ENCODE peak calls at places on chromosome 20, in ten cellular contexts. Z is colonic mucosa; R is HL-60; U is transverse colon; C is hepatocyte; W is cardiac fibroblast; N is neural progenitor cell; M is CD8-positive, alpha-beta T cell; E is kidney epithelial cell; L is brain microvascular endothelial cell. B is an unnamed sample.

GRCh38 chr20:44993343-44993742 is 27.0 kb downstream of the STK4 start:
- DNase-seq in Z (no peak), R (no peak), U (no peak), C (no peak), W (peak), N (no peak), M (no peak), E (no peak), L (no peak), B (no peak)

GRCh38 chr20:54891907-54892306 is 416.5 kb downstream of the DOK5 start:
- DNase-seq in Z (no peak), R (no peak), U (no peak), C (no peak), W (no peak), N (no peak), M (no peak), E (no peak), L (no peak), B (no peak)

GRCh38 chr20:40970218-40970617 is 58.4 kb upstream of the TOP1 start:
- DNase-seq in Z (peak), R (no peak), U (no peak), C (no peak), W (peak), N (peak), M (no peak), E (no peak), L (no peak), B (no peak)

GRCh38 chr20:57801581-57801980 is 91.8 kb upstream of the PMEPA1 start:
- DNase-seq in Z (no peak), R (no peak), U (no peak), C (no peak), W (no peak), N (no peak), M (no peak), E (no peak), L (no peak), B (no peak)

GRCh38 chr20:38172344-38172743 is 7.3 kb upstream of the TGM2 start:
- DNase-seq in Z (no peak), R (no peak), U (no peak), C (no peak), W (peak), N (no peak), M (no peak), E (no peak), L (peak), B (no peak)

GRCh38 chr20:38599410-38599882 is 2.2 kb upstream of the ARHGAP40 start:
- DNase-seq in Z (no peak), R (no peak), U (no peak), C (peak), W (no peak), N (no peak), M (no peak), E (peak), L (no peak), B (peak)

GRCh38 chr20:62651285-62652021 is 9.2 kb downstream of the SLCO4A1 start:
- DNase-seq in Z (peak), R (peak), U (peak), C (peak), W (no peak), N (no peak), M (peak), E (no peak), L (peak), B (no peak)

GRCh38 chr20:59806578-59806975 is 126.9 kb downstream of the SYCP2 start:
- DNase-seq in Z (peak), R (no peak), U (no peak), C (no peak), W (no peak), N (no peak), M (no peak), E (no peak), L (no peak), B (no peak)

GRCh38 chr20:37326666-37327065 is 19.3 kb upstream of the SRC start:
- DNase-seq in Z (no peak), R (no peak), U (no peak), C (peak), W (no peak), N (no peak), M (no peak), E (no peak), L (no peak), B (no peak)

GRCh38 chr20:32386091-32386490 is 28.0 kb downstream of the ASXL1 start:
- DNase-seq in Z (no peak), R (no peak), U (no peak), C (no peak), W (no peak), N (no peak), M (no peak), E (no peak), L (no peak), B (peak)

GRCh38 chr20:11267131-11267761 is 593.4 kb upstream of the JAG1 start:
- DNase-seq in Z (peak), R (no peak), U (no peak), C (peak), W (peak), N (peak), M (no peak), E (peak), L (peak), B (no peak)

GRCh38 chr20:50115041-50115512 is 2.1 kb upstream of the UBE2V1 start:
- DNase-seq in Z (no peak), R (no peak), U (no peak), C (no peak), W (no peak), N (no peak), M (no peak), E (no peak), L (no peak), B (no peak)

GRCh38 chr20:16205505-16205904 is 367.7 kb downstream of the KIF16B start:
- DNase-seq in Z (no peak), R (no peak), U (no peak), C (no peak), W (no peak), N (no peak), M (no peak), E (peak), L (peak), B (no peak)

GRCh38 chr20:58661298-58662141 is 10.4 kb downstream of the STX16 start:
- DNase-seq in Z (no peak), R (no peak), U (no peak), C (no peak), W (no peak), N (no peak), M (peak), E (no peak), L (no peak), B (no peak)

DNA sequence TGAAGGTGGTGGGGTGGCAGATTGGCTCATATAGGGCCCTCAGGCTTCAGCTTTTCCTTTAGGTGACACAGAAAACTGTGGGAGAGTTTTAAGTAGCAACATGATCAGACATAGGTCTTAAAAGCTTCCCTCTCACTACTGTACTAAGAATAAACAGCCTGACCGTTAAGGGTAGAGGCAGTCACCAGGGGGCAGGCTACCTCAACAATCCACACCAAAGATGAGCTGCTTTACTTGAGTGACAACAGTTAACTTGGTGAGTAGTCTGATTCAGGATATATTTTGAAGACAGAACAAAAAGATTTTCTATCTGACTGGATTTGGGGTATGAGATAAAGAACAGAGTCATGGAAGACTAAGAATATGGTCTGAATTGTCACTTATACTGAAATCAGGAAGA is 193.1 kb upstream of the SHLD1 start:
- DNase-seq in Z (peak), R (no peak), U (peak), C (peak), W (peak), N (peak), M (peak), E (no peak), L (peak), B (no peak)
- TF ChIP-seq CTCF in Z (peak), R (peak), U (peak), C (peak), W (peak), N (peak), M (no peak), E (peak), L (peak), B (peak)

GRCh38 chr20:35994994-35995453 is 26.6 kb downstream of the CNBD2 start:
- DNase-seq in Z (peak), R (peak), U (peak), C (peak), W (peak), N (peak), M (peak), E (peak), L (peak), B (peak)

GRCh38 chr20:35991142-35991771 is 22.9 kb downstream of the CNBD2 start:
- DNase-seq in Z (no peak), R (no peak), U (peak), C (peak), W (peak), N (peak), M (no peak), E (no peak), L (peak), B (peak)

GRCh38 chr20:35988910-35989463 is 20.6 kb downstream of the CNBD2 start:
- DNase-seq in Z (no peak), R (no peak), U (no peak), C (no peak), W (peak), N (no peak), M (no peak), E (no peak), L (no peak), B (no peak)

DNA sequence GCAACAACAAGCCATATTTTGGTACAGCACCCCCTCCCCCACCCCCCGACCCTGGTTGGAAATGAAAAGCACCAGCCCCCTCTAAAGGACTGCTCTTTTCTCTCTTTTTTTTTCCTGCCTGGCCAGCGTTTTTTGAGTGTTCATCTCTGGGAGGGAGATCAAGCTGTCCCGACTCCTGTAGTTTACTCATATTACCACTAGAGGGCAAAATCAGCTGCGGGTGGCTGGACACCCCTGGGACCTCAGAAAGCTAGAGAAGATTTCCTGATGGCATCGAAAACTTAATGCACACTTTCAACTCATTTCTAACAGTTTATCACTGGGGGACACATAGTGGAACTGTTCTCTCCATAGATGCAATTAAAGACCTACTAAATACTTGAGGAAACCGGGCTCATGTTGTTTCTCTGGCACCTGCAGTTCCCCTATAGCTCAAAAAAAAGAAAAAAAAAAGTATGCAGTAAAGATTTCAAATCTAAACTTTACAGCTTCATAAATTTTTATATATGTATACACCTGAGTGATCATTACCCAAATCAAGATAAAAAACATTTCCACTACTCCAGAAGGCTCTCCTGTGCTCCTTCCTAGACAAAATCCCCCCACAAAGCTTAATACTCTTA is 24.4 kb downstream of the CNBD2 start:
- DNase-seq in Z (peak), R (peak), U (peak), C (peak), W (peak), N (peak), M (no peak), E (no peak), L (peak), B (no peak)
- H3K4me3 ChIP-seq in Z (no peak), R (no peak), U (no peak), C (no peak), W (no peak), N (no peak), M (no peak), E (no peak), L (no peak), B (no peak)

GRCh38 chr20:3843490-3843889 is 3.1 kb upstream of the MAVS start:
- DNase-seq in Z (no peak), R (no peak), U (peak), C (no peak), W (peak), N (no peak), M (no peak), E (no peak), L (peak), B (no peak)
- TF ChIP-seq CTCF in Z (no peak), R (no peak), U (no peak), C (no peak), W (no peak), N (no peak), M (no peak), E (no peak), L (no peak), B (no peak)

DNA sequence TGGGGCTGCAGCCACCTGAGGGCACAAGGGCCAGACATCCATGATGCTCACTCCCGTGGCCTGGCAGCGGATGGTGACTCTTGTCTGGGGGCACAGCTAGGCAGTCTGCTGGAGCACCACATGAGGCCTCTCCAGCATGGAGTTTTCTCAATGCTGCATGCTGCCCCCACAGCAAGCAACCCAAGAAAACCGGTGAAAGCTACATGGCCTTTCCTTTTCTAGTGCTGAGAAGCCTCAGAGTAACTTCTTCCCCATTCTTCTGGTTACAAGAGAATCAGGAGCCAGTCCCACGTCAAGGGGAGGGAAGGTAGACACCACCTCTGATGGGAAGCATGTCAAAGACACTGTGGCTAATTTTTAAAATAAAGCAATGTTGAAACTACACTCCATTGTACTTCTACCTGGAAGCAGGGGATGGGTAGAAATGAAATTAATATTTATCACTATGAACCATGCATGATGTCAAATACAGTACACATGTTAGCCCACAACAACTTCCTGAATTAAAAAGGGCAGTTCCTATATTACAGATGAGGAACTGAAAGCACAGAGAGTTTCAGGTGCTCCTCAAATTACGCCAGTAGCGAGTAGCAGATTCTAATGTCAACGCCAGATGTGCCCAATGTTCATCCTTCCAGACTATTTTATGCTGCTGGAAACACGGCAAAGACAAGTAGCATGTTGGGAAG is 101.5 kb downstream of the LAMP5 start:
- DNase-seq in Z (no peak), R (peak), U (no peak), C (no peak), W (no peak), N (no peak), M (no peak), E (no peak), L (no peak), B (no peak)
- H3K4me3 ChIP-seq in Z (no peak), R (no peak), U (no peak), C (no peak), W (no peak), N (no peak), M (no peak), E (no peak), L (no peak), B (no peak)

GRCh38 chr20:6122111-6122872 is 538 bp downstream of the FERMT1 start:
- DNase-seq in Z (peak), R (no peak), U (peak), C (peak), W (peak), N (peak), M (no peak), E (no peak), L (peak), B (no peak)

GRCh38 chr20:6121504-6121903 is 1.3 kb downstream of the FERMT1 start:
- DNase-seq in Z (no peak), R (no peak), U (no peak), C (no peak), W (no peak), N (no peak), M (no peak), E (no peak), L (no peak), B (no peak)

GRCh38 chr20:6120491-6120988 is 2.3 kb downstream of the FERMT1 start:
- DNase-seq in Z (no peak), R (no peak), U (no peak), C (no peak), W (no peak), N (no peak), M (no peak), E (no peak), L (no peak), B (no peak)

GRCh38 chr20:6123650-6124014 is 802 bp upstream of the FERMT1 start:
- DNase-seq in Z (no peak), R (no peak), U (no peak), C (no peak), W (no peak), N (peak), M (no peak), E (no peak), L (no peak), B (no peak)

GRCh38 chr20:6122873-6123649 is at the start of gene FERMT1:
- DNase-seq in Z (peak), R (no peak), U (peak), C (peak), W (peak), N (peak), M (no peak), E (peak), L (peak), B (peak)
- TF ChIP-seq CTCF in Z (no peak), R (no peak), U (peak), C (peak), W (peak), N (peak), M (no peak), E (peak), L (peak), B (peak)

GRCh38 chr20:20732641-20733040 is 20.2 kb upstream of the RALGAPA2 start:
- DNase-seq in Z (no peak), R (no peak), U (no peak), C (no peak), W (no peak), N (no peak), M (no peak), E (no peak), L (no peak), B (no peak)
- H3K4me3 ChIP-seq in Z (no peak), R (no peak), U (no peak), C (no peak), W (no peak), N (no peak), M (no peak), E (no peak), L (no peak), B (no peak)

DNA sequence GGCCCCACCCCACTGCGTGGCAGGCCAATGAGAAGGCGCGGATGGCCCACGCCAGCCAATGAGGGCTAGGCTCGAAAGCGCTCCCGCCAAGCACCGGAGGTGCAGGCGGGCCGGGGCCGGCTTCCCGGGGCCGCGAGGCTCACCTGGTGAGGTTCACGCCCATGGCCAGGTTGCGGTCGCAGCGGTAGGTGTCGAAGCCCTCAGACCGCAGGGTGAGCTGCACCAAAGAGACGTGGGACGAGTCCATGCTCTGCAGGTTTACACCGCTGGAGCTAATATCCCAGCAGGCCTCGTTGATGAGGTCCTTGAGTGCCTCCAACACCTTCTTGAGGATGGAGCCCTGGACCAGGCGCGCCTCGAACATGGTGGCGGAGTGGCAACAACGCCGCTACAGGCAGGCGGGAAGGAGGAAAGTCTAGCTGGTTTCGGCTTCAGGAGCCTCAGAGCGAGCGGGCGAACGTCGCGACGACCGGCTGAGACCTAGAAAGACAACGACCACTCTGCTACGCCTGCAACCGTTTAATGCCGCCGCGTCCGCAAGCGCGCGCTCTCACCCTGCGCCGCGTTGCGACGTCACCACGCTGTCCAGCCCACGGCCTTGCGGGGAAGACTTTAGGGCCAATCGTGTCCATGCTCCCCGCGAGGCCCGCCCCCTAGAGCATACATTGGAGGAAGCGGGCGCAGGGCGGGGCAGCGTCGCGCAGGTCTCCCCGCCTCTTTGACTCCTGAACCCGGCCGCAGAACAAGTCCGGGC is at the start of gene PCNA:
- DNase-seq in Z (peak), R (peak), U (peak), C (peak), W (peak), N (peak), M (peak), E (peak), L (peak), B (peak)
- TF ChIP-seq CTCF in Z (no peak), R (no peak), U (no peak), C (no peak), W (no peak), N (no peak), M (no peak), E (no peak), L (no peak), B (no peak)